ENCODE peak calls at places on chromosomes 6 and 20, in four cellular contexts. E, F, U and K are unnamed samples.

GRCh38 chr20:37759761-37760209 is 66.0 kb downstream of the CTNNBL1 start:
- DNase-seq in E (no peak), F (no peak), U (no peak), K (no peak)

GRCh38 chr6:14316911-14317535 is 199.5 kb downstream of the CD83 start:
- DNase-seq in E (no peak), F (no peak), U (no peak), K (no peak)

GRCh38 chr6:138272543-138273305 is 54.4 kb upstream of the PBOV1 start:
- DNase-seq in E (no peak), F (no peak), U (no peak), K (no peak)

GRCh38 chr6:465531-466348 is 74.2 kb downstream of the IRF4 start:
- DNase-seq in E (no peak), F (no peak), U (no peak), K (no peak)

GRCh38 chr6:160735523-160735922 is 33.5 kb downstream of the PLG start:
- DNase-seq in E (no peak), F (no peak), U (no peak), K (no peak)

GRCh38 chr6:52643158-52643557 is 27.8 kb upstream of the TMEM14A start:
- DNase-seq in E (no peak), F (no peak), U (no peak), K (no peak)

GRCh38 chr20:57928181-57928967 is 218.6 kb upstream of the PMEPA1 start:
- DNase-seq in E (no peak), F (no peak), U (no peak), K (no peak)

GRCh38 chr20:49865559-49865958 is 49.8 kb downstream of the SPATA2 start:
- DNase-seq in E (no peak), F (no peak), U (no peak), K (no peak)

GRCh38 chr20:35145141-35145564 is 2.0 kb downstream of the EDEM2 start:
- DNase-seq in E (peak; percentile 44), F (no peak), U (no peak), K (no peak)

GRCh38 chr6:53139841-53140413 is 8.7 kb downstream of the GCM1 start:
- DNase-seq in E (no peak), F (no peak), U (no peak), K (no peak)

GRCh38 chr20:25077610-25078169 is 4.3 kb downstream of the VSX1 start:
- DNase-seq in E (no peak), F (no peak), U (no peak), K (no peak)

GRCh38 chr6:36118550-36119107 is 11.7 kb upstream of the MAPK13 start:
- DNase-seq in E (peak; percentile 23), F (peak; percentile 73), U (no peak), K (peak; percentile 37)